ENCODE peak calls at places on chromosomes 11 and 22, in eight cellular contexts. K, O, V, C, U, Z, N and I are unnamed samples.

GRCh38 chr11:108034952-108035351 is 26.3 kb downstream of the CUL5 start:
- DNase-seq in N (no peak), O (no peak), U (no peak), C (no peak), V (no peak), Z (no peak), K (no peak), I (no peak)

GRCh38 chr22:42065408-42066132 is 5.0 kb downstream of the NAGA start:
- DNase-seq in V (no peak), K (no peak), O (no peak), N (no peak), Z (no peak), U (no peak), C (no peak), I (no peak)

GRCh38 chr22:19775496-19776325 is 15.1 kb downstream of the TBX1 start:
- DNase-seq in O (no peak), C (no peak), U (no peak), V (no peak), Z (no peak), K (no peak), N (no peak), I (no peak)

GRCh38 chr22:43901976-43902643 is 10.3 kb upstream of the PNPLA5 start:
- DNase-seq in K (peak), O (no peak), Z (peak), U (no peak), V (no peak), N (no peak), C (no peak), I (no peak)

GRCh38 chr11:45152740-45153595 is 6.5 kb downstream of the PRDM11 start:
- DNase-seq in K (no peak), U (no peak), N (no peak), V (no peak), O (no peak), C (no peak), Z (no peak), I (no peak)

GRCh38 chr22:32661296-32661695 is 140.2 kb upstream of the TIMP3 start:
- DNase-seq in Z (peak), O (no peak), K (peak), C (no peak), N (no peak), U (no peak), V (no peak), I (no peak)

GRCh38 chr11:69308531-69308930 is 14.6 kb downstream of the MYEOV start:
- DNase-seq in U (no peak), Z (no peak), N (no peak), O (no peak), V (no peak), C (no peak), K (no peak), I (no peak)

GRCh38 chr11:120191058-120191457 is 19.8 kb upstream of the OAF start:
- DNase-seq in O (no peak), Z (no peak), U (no peak), V (no peak), C (no peak), N (no peak), K (no peak), I (no peak)

GRCh38 chr22:39746600-39747262 is 146.8 kb downstream of the ENTHD1 start:
- DNase-seq in V (no peak), O (no peak), U (no peak), C (no peak), Z (no peak), N (no peak), K (no peak), I (no peak)

GRCh38 chr22:49712195-49712791 is 115.4 kb downstream of the BRD1 start:
- DNase-seq in C (no peak), V (peak), O (no peak), K (no peak), Z (no peak), N (no peak), U (no peak), I (no peak)

GRCh38 chr11:19727246-19727645 is 14.6 kb downstream of the NAV2 start:
- DNase-seq in Z (peak), V (no peak), C (peak), U (no peak), K (peak), O (no peak), N (no peak), I (peak)

GRCh38 chr11:80462211-80462610 is 1021.4 kb upstream of the TENM4 start:
- DNase-seq in C (no peak), V (peak), U (no peak), O (no peak), N (no peak), Z (no peak), K (no peak), I (no peak)

GRCh38 chr11:83655996-83656395 is 369.8 kb upstream of the CCDC90B start:
- DNase-seq in U (no peak), O (no peak), Z (no peak), K (no peak), C (no peak), V (no peak), N (no peak), I (no peak)

GRCh38 chr11:41978951-41979350 is 519.5 kb upstream of the LRRC4C start:
- DNase-seq in O (no peak), C (no peak), U (no peak), K (no peak), N (no peak), V (peak), Z (no peak), I (no peak)

GRCh38 chr11:91081440-91082088 is 858.7 kb upstream of the CHORDC1 start:
- DNase-seq in U (no peak), O (no peak), C (no peak), V (peak), Z (peak), N (no peak), K (peak), I (no peak)

GRCh38 chr22:30943368-30943767 is 25.2 kb downstream of the MORC2 start:
- DNase-seq in K (no peak), U (no peak), Z (no peak), V (no peak), N (no peak), O (no peak), C (no peak), I (no peak)

GRCh38 chr22:17607891-17608521 is 20.5 kb downstream of the ATP6V1E1 start:
- DNase-seq in Z (no peak), U (no peak), V (no peak), O (no peak), N (no peak), C (no peak), K (no peak), I (no peak)

GRCh38 chr11:13896175-13896989 is 66.1 kb upstream of the SPON1 start:
- DNase-seq in Z (no peak), V (no peak), U (no peak), N (no peak), C (no peak), O (no peak), K (no peak), I (no peak)

GRCh38 chr11:111819161-111820058 is 52.0 kb downstream of the ALG9 start:
- DNase-seq in U (no peak), C (no peak), V (no peak), N (no peak), O (no peak), Z (peak), K (peak), I (no peak)

GRCh38 chr11:78641541-78641940 is 66.9 kb upstream of the NARS2 start:
- DNase-seq in V (no peak), N (no peak), Z (no peak), U (no peak), C (no peak), K (no peak), O (no peak), I (no peak)

GRCh38 chr22:40560551-40560950 is 76.0 kb downstream of the MRTFA start:
- DNase-seq in C (no peak), Z (peak), U (no peak), V (no peak), N (peak), O (no peak), K (peak), I (no peak)

GRCh38 chr11:69339916-69340565 is 46.1 kb downstream of the MYEOV start:
- DNase-seq in Z (no peak), C (no peak), V (no peak), K (no peak), O (no peak), U (no peak), N (no peak), I (no peak)

GRCh38 chr11:15468471-15468870 is 353.7 kb downstream of the INSC start:
- DNase-seq in Z (peak), N (no peak), K (no peak), U (no peak), C (no peak), O (no peak), V (no peak), I (no peak)